ENCODE peak calls at places on chromosomes 5 and 9, in nine cellular contexts. B is tibial artery; V is CD8-positive, alpha-beta T cell; H is heart right ventricle; A is colonic mucosa; P is lung; J is ovary; K is osteoblast; L is IMR-90. S is an unnamed sample.

GRCh38 chr5:130337179-130337888 is 433.1 kb downstream of the CHSY3 start:
- DNase-seq in B (no peak), V (no peak), H (peak; percentile 10), A (no peak), P (no peak), J (no peak), K (peak; percentile 70), L (peak; percentile 15), S (no peak)

GRCh38 chr9:128770286-128770685 is 1.4 kb downstream of the ZER1 start:
- DNase-seq in B (no peak), V (no peak), H (no peak), A (no peak), P (no peak), J (no peak), K (no peak), L (no peak), S (no peak)

GRCh38 chr9:111842313-111842712 is 47.6 kb upstream of the SHOC1 start:
- DNase-seq in B (no peak), V (no peak), H (no peak), A (no peak), P (no peak), J (no peak), K (peak; percentile 43), L (no peak), S (no peak)

GRCh38 chr9:29211681-29212589 is 1638.7 kb upstream of the C9orf72 start:
- DNase-seq in B (no peak), V (no peak), H (no peak), A (peak; percentile 20), P (peak; percentile 32), J (no peak), K (peak; percentile 91), L (no peak), S (no peak)

GRCh38 chr5:81450940-81451339 is 57.0 kb upstream of the ACOT12 start:
- DNase-seq in B (no peak), V (no peak), H (no peak), A (no peak), P (no peak), J (no peak), K (no peak), L (peak; percentile 16), S (no peak)

GRCh38 chr5:33408816-33409215 is 31.9 kb upstream of the TARS1 start:
- DNase-seq in B (no peak), V (no peak), H (no peak), A (no peak), P (no peak), J (no peak), K (no peak), L (no peak), S (no peak)

GRCh38 chr9:69599232-69599971 is 72.8 kb downstream of the APBA1 start:
- DNase-seq in B (no peak), V (no peak), H (no peak), A (no peak), P (no peak), J (no peak), K (no peak), L (no peak), S (no peak)

GRCh38 chr5:154355141-154355611 is 90.6 kb upstream of the SAP30L start:
- DNase-seq in B (peak; percentile 75), V (no peak), H (peak; percentile 42), A (no peak), P (no peak), J (peak; percentile 68), K (no peak), L (no peak), S (no peak)

GRCh38 chr9:78369644-78370219 is 72.8 kb downstream of the PSAT1 start:
- DNase-seq in B (no peak), V (peak; percentile 55), H (peak; percentile 36), A (peak; percentile 65), P (peak; percentile 47), J (peak; percentile 80), K (no peak), L (peak; percentile 69), S (no peak)

DNA sequence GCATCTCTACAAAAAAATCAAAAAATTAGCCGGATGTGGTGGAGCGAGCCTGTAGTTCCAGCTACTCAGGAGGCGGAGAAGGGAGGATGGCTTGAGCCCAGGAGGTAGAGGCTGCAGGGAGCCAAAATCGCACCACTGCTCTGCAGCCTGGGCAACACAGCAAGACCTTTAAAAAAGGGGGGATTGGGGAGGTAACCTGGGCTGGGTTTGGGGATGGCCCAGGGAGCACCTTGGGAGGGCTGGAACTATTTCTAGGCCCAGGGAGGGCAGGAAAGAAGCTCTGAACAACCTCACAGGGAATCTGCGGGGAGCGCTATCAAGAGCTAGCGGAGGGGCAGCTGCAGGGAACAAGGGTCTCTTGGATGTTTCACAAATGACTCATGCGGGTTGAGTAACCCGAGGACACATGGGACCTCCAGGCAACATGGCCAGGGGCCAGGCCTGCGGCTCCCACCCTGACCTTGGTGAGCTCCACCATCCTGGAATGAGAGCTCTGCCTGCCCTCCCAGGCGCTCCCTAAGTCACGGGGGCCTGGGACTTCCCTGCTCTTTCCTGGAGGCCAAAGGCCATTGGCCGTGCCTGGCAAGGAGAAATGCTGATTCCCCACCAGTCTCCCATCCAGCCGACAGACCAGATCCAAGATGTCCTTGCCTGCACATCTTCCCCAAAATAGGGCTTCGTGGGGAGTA is 23.4 kb downstream of the SARDH start:
- DNase-seq in B (peak; percentile 48), V (no peak), H (no peak), A (no peak), P (no peak), J (peak; percentile 85), K (peak; percentile 88), L (peak; percentile 84), S (no peak)
- H3K4me1 ChIP-seq in B (no peaks in the 10 kb centered on the region), V (peaks cover 14% of the 10 kb centered on the region), H (peaks cover 40% of the 10 kb centered on the region), A (no peaks in the 10 kb centered on the region), P (no peaks in the 10 kb centered on the region), J (peaks cover 18% of the 10 kb centered on the region), K (peaks cover 38% of the 10 kb centered on the region), L (peaks cover 30% of the 10 kb centered on the region), S (no peaks in the 10 kb centered on the region)

GRCh38 chr9:136192289-136193126 is 12.4 kb downstream of the LHX3 start:
- DNase-seq in B (no peak), V (no peak), H (no peak), A (no peak), P (no peak), J (no peak), K (no peak), L (no peak), S (no peak)

GRCh38 chr9:136190237-136190601 is 14.7 kb downstream of the LHX3 start:
- DNase-seq in B (no peak), V (no peak), H (no peak), A (no peak), P (no peak), J (no peak), K (no peak), L (no peak), S (no peak)

GRCh38 chr9:136193127-136193890 is 11.6 kb downstream of the LHX3 start:
- DNase-seq in B (no peak), V (no peak), H (no peak), A (no peak), P (no peak), J (no peak), K (no peak), L (no peak), S (no peak)

GRCh38 chr9:136190656-136191548 is 14.0 kb downstream of the LHX3 start:
- DNase-seq in B (no peak), V (no peak), H (no peak), A (no peak), P (no peak), J (no peak), K (no peak), L (no peak), S (no peak)

GRCh38 chr9:136191549-136192286 is 13.2 kb downstream of the LHX3 start:
- DNase-seq in B (no peak), V (no peak), H (no peak), A (no peak), P (no peak), J (no peak), K (no peak), L (no peak), S (no peak)
- H3K27me3 ChIP-seq in B (no peaks in the 10 kb centered on the region), V (peaks cover 6% of the 10 kb centered on the region), H (peaks cover 100% of the 10 kb centered on the region), A (peaks cover 56% of the 10 kb centered on the region), P (peaks cover 35% of the 10 kb centered on the region), J (no peaks in the 10 kb centered on the region), K (peaks cover 68% of the 10 kb centered on the region), L (peaks cover 79% of the 10 kb centered on the region), S (peaks cover under 1% of the 10 kb centered on the region)

GRCh38 chr5:157369507-157369906 is 90.5 kb upstream of the NIPAL4 start:
- DNase-seq in B (no peak), V (no peak), H (no peak), A (no peak), P (no peak), J (no peak), K (no peak), L (no peak), S (no peak)

GRCh38 chr5:157365732-157366131 is 94.3 kb upstream of the NIPAL4 start:
- DNase-seq in B (no peak), V (no peak), H (no peak), A (no peak), P (no peak), J (no peak), K (no peak), L (peak; percentile 67), S (no peak)

GRCh38 chr5:157362982-157363381 is 97.0 kb upstream of the NIPAL4 start:
- DNase-seq in B (no peak), V (no peak), H (no peak), A (no peak), P (no peak), J (no peak), K (no peak), L (peak; percentile 20), S (no peak)

GRCh38 chr5:157370967-157371366 is 89.0 kb upstream of the NIPAL4 start:
- DNase-seq in B (no peak), V (no peak), H (no peak), A (no peak), P (no peak), J (no peak), K (no peak), L (peak; percentile 66), S (no peak)

GRCh38 chr5:157366741-157367684 is 93.0 kb upstream of the NIPAL4 start:
- DNase-seq in B (no peak), V (no peak), H (peak; percentile 28), A (no peak), P (no peak), J (no peak), K (no peak), L (peak; percentile 84), S (peak; percentile 25)
- TF ChIP-seq CTCF in B (peak; percentile 71), V (no peak), H (peak; percentile 33), A (peak; percentile 23), P (no peak), J (no peak), K (peak; percentile 94), L (peak; percentile 92), S (peak; percentile 66)

GRCh38 chr9:136230773-136231172 is 14.8 kb downstream of the QSOX2 start:
- DNase-seq in B (no peak), V (no peak), H (no peak), A (no peak), P (no peak), J (no peak), K (no peak), L (no peak), S (no peak)

GRCh38 chr9:136231478-136232297 is 13.9 kb downstream of the QSOX2 start:
- DNase-seq in B (no peak), V (no peak), H (no peak), A (no peak), P (no peak), J (no peak), K (peak; percentile 73), L (no peak), S (no peak)

GRCh38 chr9:136228107-136228875 is 17.3 kb downstream of the QSOX2 start:
- DNase-seq in B (no peak), V (no peak), H (no peak), A (no peak), P (no peak), J (no peak), K (peak; percentile 98), L (peak; percentile 89), S (no peak)

GRCh38 chr9:136229096-136230065 is 16.2 kb downstream of the QSOX2 start:
- DNase-seq in B (no peak), V (no peak), H (no peak), A (no peak), P (no peak), J (no peak), K (peak; percentile 90), L (no peak), S (no peak)

GRCh38 chr9:136230365-136230764 is 15.2 kb downstream of the QSOX2 start:
- DNase-seq in B (no peak), V (no peak), H (no peak), A (no peak), P (no peak), J (no peak), K (no peak), L (no peak), S (no peak)
- H3K4me1 ChIP-seq in B (no peaks in the 10 kb centered on the region), V (no peaks in the 10 kb centered on the region), H (peaks cover 4% of the 10 kb centered on the region), A (no peaks in the 10 kb centered on the region), P (no peaks in the 10 kb centered on the region), J (peaks cover 4% of the 10 kb centered on the region), K (peaks cover 14% of the 10 kb centered on the region), L (peaks cover 6% of the 10 kb centered on the region), S (peaks cover 5% of the 10 kb centered on the region)

S was measured in thoracic aorta.